ENCODE peak calls at places on chromosome 9, in ten cellular contexts. O is COR-L47; K is NAMALWA; V is GM13977; C is LHCN-M2; W is stimulated activated CD8-positive, alpha-beta memory T cell treated with anti-CD3 and anti-CD28 coated beads, Interleukin-12 subunit alpha, Interleukin-12 subunit beta, amount 100 ng/mL, for 4 hours; Y is epithelial cell of esophagus; J is effector CD8-positive, alpha-beta T cell; S is HFF-Myc; E is fibroblast of lung. U is an unnamed sample.

GRCh38 chr9:132923346-132923902 is 21.0 kb downstream of the TSC1 start:
- DNase-seq in K (no peak), V (no peak), S (no peak), W (no peak), E (no peak), Y (peak; percentile 96), O (no peak), J (no peak), C (no peak), U (no peak)

GRCh38 chr9:127187231-127187956 is 65.0 kb upstream of the ANGPTL2 start:
- DNase-seq in Y (peak; percentile 97), K (no peak), V (no peak), E (peak; percentile 99), W (no peak), J (no peak), C (peak; percentile 97), S (peak; percentile 96), O (no peak), U (no peak)

GRCh38 chr9:137550241-137550621 is at the start of gene PNPLA7:
- DNase-seq in O (peak; percentile 81), W (no peak), S (peak; percentile 41), C (peak; percentile 58), K (peak; percentile 90), V (peak; percentile 77), Y (peak; percentile 80), J (peak; percentile 33), E (peak; percentile 75), U (peak; percentile 26)

GRCh38 chr9:694499-695154 is 146.9 kb upstream of the DMRT1 start:
- DNase-seq in V (no peak), K (no peak), Y (peak; percentile 98), S (no peak), W (no peak), J (no peak), O (no peak), E (peak; percentile 70), C (peak; percentile 94), U (no peak)

GRCh38 chr9:89536618-89537017 is 38.7 kb upstream of the SEMA4D start:
- DNase-seq in W (no peak), K (no peak), S (no peak), O (no peak), V (peak; percentile 47), E (no peak), Y (no peak), C (no peak), J (no peak), U (no peak)

GRCh38 chr9:35859995-35860348 is 10.2 kb downstream of the OR13J1 start:
- DNase-seq in W (no peak), J (no peak), Y (no peak), S (no peak), K (no peak), O (no peak), C (no peak), E (no peak), V (no peak), U (no peak)

GRCh38 chr9:130138791-130139190 is 33.4 kb upstream of the NCS1 start:
- DNase-seq in K (no peak), J (no peak), O (no peak), S (peak; percentile 76), W (no peak), V (no peak), Y (peak; percentile 86), E (peak; percentile 96), C (peak; percentile 93), U (no peak)

GRCh38 chr9:119902611-119903010 is 533.4 kb upstream of the BRINP1 start:
- DNase-seq in E (no peak), J (no peak), K (no peak), S (no peak), O (no peak), V (no peak), C (no peak), W (no peak), Y (no peak), U (no peak)

GRCh38 chr9:125436613-125437443 is 175.2 kb downstream of the GAPVD1 start:
- DNase-seq in E (no peak), S (no peak), Y (no peak), V (no peak), J (no peak), C (no peak), W (no peak), O (no peak), K (no peak), U (no peak)

GRCh38 chr9:91156451-91157234 is 205.1 kb downstream of the AUH start:
- DNase-seq in Y (no peak), V (no peak), E (no peak), O (no peak), C (no peak), J (no peak), W (no peak), S (no peak), K (no peak), U (no peak)

GRCh38 chr9:130017035-130017909 is 25.7 kb downstream of the FNBP1 start:
- DNase-seq in S (no peak), K (no peak), O (no peak), J (no peak), W (no peak), V (no peak), C (no peak), E (no peak), Y (no peak), U (no peak)

GRCh38 chr9:126157826-126158431 is 168.7 kb upstream of the MVB12B start:
- DNase-seq in Y (no peak), C (no peak), V (no peak), K (no peak), E (no peak), J (no peak), W (no peak), O (no peak), S (no peak), U (no peak)

GRCh38 chr9:96217756-96218693 is 84.0 kb downstream of the HSD17B3 start:
- DNase-seq in J (peak; percentile 53), K (peak; percentile 77), O (peak; percentile 24), C (peak; percentile 30), V (peak; percentile 93), Y (peak; percentile 46), E (peak; percentile 73), W (peak; percentile 63), S (no peak), U (peak; percentile 73)

GRCh38 chr9:133880851-133881634 is 111.1 kb downstream of the VAV2 start:
- DNase-seq in O (no peak), S (no peak), V (no peak), Y (peak; percentile 91), K (no peak), W (no peak), C (no peak), J (no peak), E (no peak), U (no peak)

GRCh38 chr9:131387394-131387793 is 6.5 kb upstream of the PRRC2B start:
- DNase-seq in E (no peak), W (no peak), S (no peak), O (no peak), K (no peak), V (no peak), J (no peak), C (no peak), Y (no peak), U (no peak)

GRCh38 chr9:2621678-2622360 is at the start of gene VLDLR:
- DNase-seq in W (no peak), E (peak; percentile 25), V (no peak), K (peak; percentile 46), J (no peak), Y (peak; percentile 60), C (peak; percentile 24), O (peak; percentile 65), S (no peak), U (no peak)

GRCh38 chr9:115225459-115226116 is 107.6 kb upstream of the TNC start:
- DNase-seq in C (no peak), E (no peak), W (no peak), Y (no peak), S (no peak), K (no peak), V (no peak), O (no peak), J (no peak), U (no peak)